ENCODE peak calls at places on chromosome 20, in six cellular contexts. S, N, E, W, U and K are unnamed samples.

GRCh38 chr20:47878601-47879004 is 93.3 kb upstream of the SULF2 start:
- DNase-seq in W (no peak), S (no peak), N (no peak), U (no peak), E (no peak), K (no peak)

GRCh38 chr20:63124092-63124781 is 91.7 kb downstream of the YTHDF1 start:
- DNase-seq in N (peak; percentile 62), S (no peak), U (no peak), E (no peak), W (no peak), K (peak; percentile 21)

GRCh38 chr20:58227391-58228102 is 906 bp downstream of the ANKRD60 start:
- DNase-seq in S (no peak), U (no peak), E (no peak), W (no peak), N (no peak), K (no peak)

GRCh38 chr20:57264908-57265648 is 1.4 kb downstream of the BMP7 start:
- DNase-seq in S (no peak), W (no peak), N (no peak), E (peak; percentile 82), U (no peak), K (peak; percentile 56)

GRCh38 chr20:54306985-54307710 is 99.3 kb downstream of the PFDN4 start:
- DNase-seq in N (no peak), E (no peak), W (no peak), U (no peak), S (no peak), K (no peak)

GRCh38 chr20:49160057-49160929 is 27.8 kb downstream of the STAU1 start:
- DNase-seq in N (no peak), U (no peak), S (no peak), W (no peak), E (no peak), K (no peak)

GRCh38 chr20:63735859-63736718 is at the start of gene LIME1:
- DNase-seq in E (peak; percentile 45), W (no peak), U (no peak), S (no peak), N (no peak), K (peak; percentile 33)

GRCh38 chr20:10171864-10172751 is 46.5 kb upstream of the SNAP25 start:
- DNase-seq in S (no peak), E (peak; percentile 66), U (peak; percentile 15), W (peak; percentile 45), N (peak; percentile 25), K (peak; percentile 78)

GRCh38 chr20:49186535-49187329 is 1.4 kb downstream of the STAU1 start:
- DNase-seq in N (peak; percentile 62), U (peak; percentile 15), S (peak; percentile 54), E (no peak), W (peak; percentile 83), K (no peak)

GRCh38 chr20:51749674-51750036 is 18.5 kb downstream of the ATP9A start:
- DNase-seq in E (no peak), U (no peak), N (peak; percentile 79), S (no peak), W (peak; percentile 78), K (no peak)

GRCh38 chr20:51862796-51863195 is 60.5 kb upstream of the SALL4 start:
- DNase-seq in U (no peak), N (peak; percentile 18), E (no peak), S (peak; percentile 30), W (no peak), K (no peak)

GRCh38 chr20:57407541-57407956 is 16.4 kb downstream of the RBM38 start:
- DNase-seq in N (no peak), S (no peak), U (no peak), W (no peak), E (no peak), K (no peak)

GRCh38 chr20:10609726-10610125 is 64.1 kb downstream of the JAG1 start:
- DNase-seq in W (no peak), E (no peak), S (no peak), N (peak; percentile 35), U (no peak), K (no peak)

GRCh38 chr20:59392741-59393140 is 92.3 kb downstream of the EDN3 start:
- DNase-seq in W (no peak), N (no peak), S (no peak), E (no peak), U (no peak), K (no peak)

GRCh38 chr20:47929368-47930115 is 144.3 kb upstream of the SULF2 start:
- DNase-seq in S (no peak), W (peak; percentile 56), N (peak; percentile 26), U (no peak), E (no peak), K (no peak)

GRCh38 chr20:34390769-34391447 is 27.8 kb downstream of the ITCH start:
- DNase-seq in S (peak; percentile 93), W (peak; percentile 83), N (peak; percentile 88), E (no peak), U (no peak), K (no peak)

GRCh38 chr20:63268256-63268655 is 4.4 kb upstream of the ARFGAP1 start:
- DNase-seq in N (no peak), S (no peak), E (no peak), W (no peak), U (no peak), K (no peak)

GRCh38 chr20:61693055-61693600 is 372.6 kb downstream of the TAF4 start:
- DNase-seq in S (no peak), N (no peak), W (no peak), U (no peak), E (no peak), K (no peak)

GRCh38 chr20:48613926-48614325 is 213.9 kb downstream of the PREX1 start:
- DNase-seq in E (no peak), N (no peak), W (no peak), S (no peak), U (no peak), K (no peak)

GRCh38 chr20:36215778-36216177 is 20.5 kb upstream of the AAR2 start:
- DNase-seq in U (no peak), S (no peak), W (no peak), E (no peak), N (no peak), K (no peak)

GRCh38 chr20:62134735-62135231 is 8.4 kb downstream of the PSMA7 start:
- DNase-seq in S (no peak), E (no peak), W (peak; percentile 36), N (peak; percentile 35), U (no peak), K (no peak)

GRCh38 chr20:47847882-47848485 is 62.7 kb upstream of the SULF2 start:
- DNase-seq in N (no peak), E (no peak), U (no peak), S (no peak), W (no peak), K (no peak)

GRCh38 chr20:52312131-52312729 is 120.7 kb upstream of the ZFP64 start:
- DNase-seq in E (no peak), S (peak; percentile 18), U (peak; percentile 61), W (peak; percentile 76), N (peak; percentile 60), K (peak; percentile 42)

GRCh38 chr20:19368351-19368750 is 155.9 kb downstream of the SLC24A3 start:
- DNase-seq in N (no peak), E (no peak), W (no peak), U (no peak), S (no peak), K (no peak)

GRCh38 chr20:15162061-15162740 is 824.8 kb upstream of the FLRT3 start:
- DNase-seq in U (no peak), S (no peak), N (no peak), W (no peak), E (no peak), K (no peak)

GRCh38 chr20:48667889-48668413 is 159.8 kb downstream of the PREX1 start:
- DNase-seq in N (no peak), E (no peak), S (no peak), W (no peak), U (no peak), K (no peak)

GRCh38 chr20:5608448-5609161 is 141.6 kb upstream of the SHLD1 start:
- DNase-seq in W (peak; percentile 49), E (no peak), U (no peak), N (peak; percentile 62), S (no peak), K (no peak)

GRCh38 chr20:53621482-53622246 is 28.0 kb upstream of the ZNF217 start:
- DNase-seq in E (peak; percentile 57), U (no peak), N (peak; percentile 82), S (peak; percentile 22), W (peak; percentile 66), K (no peak)

GRCh38 chr20:58536289-58536688 is 21.1 kb upstream of the APCDD1L start:
- DNase-seq in E (peak; percentile 1), U (no peak), S (no peak), N (no peak), W (no peak), K (no peak)

GRCh38 chr20:4138056-4138455 is 122.7 kb upstream of the RNF24 start:
- DNase-seq in S (peak; percentile 66), U (no peak), E (no peak), N (no peak), W (no peak), K (no peak)

GRCh38 chr20:40663991-40664880 is 24.8 kb downstream of the MAFB start:
- DNase-seq in S (peak; percentile 87), N (no peak), E (no peak), W (no peak), U (no peak), K (peak; percentile 80)

GRCh38 chr20:15637971-15638754 is 935.1 kb downstream of the KIF16B start:
- DNase-seq in N (no peak), U (peak; percentile 61), S (no peak), W (no peak), E (no peak), K (peak; percentile 56)

GRCh38 chr20:25549172-25549865 is 36.0 kb downstream of the NINL start:
- DNase-seq in E (no peak), N (no peak), S (no peak), W (no peak), U (no peak), K (no peak)
- H2AK5ac ChIP-seq in E (no peak overlapping the region), N (peak overlapping the region; percentile 78), S (peak overlapping the region; percentile 3), W (peak overlapping the region; percentile 8), U (peak overlapping the region; percentile 34), K (peak overlapping the region; percentile 18)

GRCh38 chr20:12111431-12112088 is 193.9 kb downstream of the BTBD3 start:
- DNase-seq in W (no peak), U (no peak), E (no peak), N (no peak), S (no peak), K (no peak)
- H3K14ac ChIP-seq in W (no peak overlapping the region), U (no peak overlapping the region), E (no peak overlapping the region), N (no peak overlapping the region), S (no peak overlapping the region), K (no peak overlapping the region)

DNA sequence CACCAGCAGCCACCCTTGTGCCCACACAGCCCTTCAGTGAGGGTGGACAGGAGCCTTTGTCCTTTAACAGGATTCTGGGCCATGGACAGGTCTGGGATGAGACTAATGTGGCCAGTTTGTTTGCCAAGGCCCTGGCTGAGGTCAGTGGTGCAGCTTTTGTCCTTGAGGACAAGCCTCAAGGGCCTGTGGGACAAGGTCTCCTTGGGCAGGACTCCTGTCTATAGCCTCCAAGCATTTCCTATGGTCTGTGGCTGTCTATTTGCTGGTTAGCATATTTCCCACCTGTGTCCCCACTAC is 44.1 kb downstream of the SUN5 start:
- DNase-seq in E (no peak), U (no peak), W (no peak), S (no peak), N (no peak), K (no peak)
- H2AK5ac ChIP-seq in E (no peak overlapping the region), U (peak overlapping the region; percentile 57), W (no peak overlapping the region), S (no peak overlapping the region), N (no peak overlapping the region), K (no peak overlapping the region)

DNA sequence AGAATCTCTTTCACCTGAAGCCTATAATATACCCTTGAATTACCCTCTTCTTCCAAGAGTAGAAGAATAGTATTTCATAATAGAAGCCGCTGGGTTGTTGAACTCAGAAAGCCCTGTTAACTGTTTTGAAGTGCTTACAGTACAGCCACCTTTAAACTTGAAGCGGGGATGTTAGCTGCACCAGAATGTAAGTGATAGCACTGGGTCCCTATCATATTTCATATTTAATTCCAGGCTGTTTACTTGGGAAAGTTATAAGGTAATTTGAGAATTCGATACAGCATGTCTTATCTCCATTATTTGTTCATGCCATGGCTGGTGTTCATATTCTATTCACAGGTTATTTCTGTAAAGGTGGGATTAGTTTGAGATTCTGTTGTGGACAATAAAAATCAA is 63.5 kb upstream of the VSTM2L start:
- DNase-seq in S (no peak), E (no peak), N (no peak), U (no peak), W (no peak), K (no peak)
- H3K14ac ChIP-seq in S (no peak overlapping the region), E (no peak overlapping the region), N (no peak overlapping the region), U (no peak overlapping the region), W (no peak overlapping the region), K (no peak overlapping the region)